ENCODE peak calls at places on chromosomes 12 and 14, in nine cellular contexts. R is spleen, K is HepG2, B is K562, Y is SK-N-SH, X is upper lobe of left lung, H is transverse colon, O is endothelial cell of umbilical vein, Q is H1. G is an unnamed sample. For H3K36me3, the result is how much of the 10 kb centered on the place peaks cover.

GRCh38 chr12:68001486-68002466 is 12.5 kb downstream of the IFNG-AS1 start:
- DNase-seq in R (no peak), K (no peak), B (peak), Y (no peak), X (no peak), H (no peak), O (peak), Q (no peak), G (no peak)

GRCh38 chr12:75974323-75975273 is 57.0 kb downstream of the PHLDA1 start:
- DNase-seq in R (no peak), K (peak), B (no peak), Y (no peak), X (no peak), H (no peak), O (no peak), Q (no peak), G (no peak)

GRCh38 chr12:53201639-53202038 is 5.4 kb downstream of the ITGB7 start:
- DNase-seq in R (no peak), K (no peak), B (no peak), Y (no peak), X (no peak), H (no peak), O (no peak), Q (no peak), G (no peak)

GRCh38 chr14:73953731-73954130 is 3.6 kb downstream of the COQ6 start:
- DNase-seq in R (no peak), K (no peak), B (no peak), Y (no peak), X (no peak), H (no peak), O (no peak), Q (no peak), G (no peak)

GRCh38 chr12:49059063-49059384 is 1.6 kb downstream of the KMT2D start:
- DNase-seq in R (no peak), K (no peak), B (no peak), Y (peak), X (no peak), H (no peak), O (no peak), Q (no peak), G (no peak)

GRCh38 chr12:106044773-106045172 is 94.0 kb downstream of the NUAK1 start:
- DNase-seq in R (no peak), K (no peak), B (no peak), Y (peak), X (no peak), H (no peak), O (no peak), Q (no peak), G (no peak)

GRCh38 chr14:80560800-80561199 is 349.5 kb upstream of the DIO2 start:
- DNase-seq in R (no peak), K (no peak), B (no peak), Y (no peak), X (no peak), H (no peak), O (no peak), Q (no peak), G (no peak)

GRCh38 chr14:80607430-80608200 is 333.9 kb downstream of the CEP128 start:
- DNase-seq in R (no peak), K (no peak), B (no peak), Y (no peak), X (no peak), H (no peak), O (no peak), Q (no peak), G (no peak)

GRCh38 chr12:27524839-27525238 is 833 bp downstream of the PPFIBP1 start:
- DNase-seq in R (no peak), K (no peak), B (no peak), Y (no peak), X (no peak), H (peak), O (peak), Q (no peak), G (peak)

GRCh38 chr12:71155228-71155627 is 2.6 kb downstream of the TSPAN8 start:
- DNase-seq in R (no peak), K (peak), B (no peak), Y (no peak), X (no peak), H (no peak), O (no peak), Q (no peak), G (no peak)

GRCh38 chr12:109753959-109754358 is 40.3 kb downstream of the FAM222A start:
- DNase-seq in R (no peak), K (no peak), B (no peak), Y (peak), X (no peak), H (no peak), O (no peak), Q (peak), G (no peak)

GRCh38 chr12:115956674-115957073 is 320.8 kb downstream of the MED13L start:
- DNase-seq in R (no peak), K (no peak), B (no peak), Y (no peak), X (no peak), H (no peak), O (no peak), Q (no peak), G (no peak)

GRCh38 chr12:42590324-42590934 is 883 bp upstream of the PRICKLE1 start:
- DNase-seq in R (no peak), K (no peak), B (no peak), Y (peak), X (peak), H (peak), O (peak), Q (peak), G (no peak)

GRCh38 chr12:105995986-105996385 is 142.8 kb downstream of the NUAK1 start:
- DNase-seq in R (no peak), K (no peak), B (no peak), Y (no peak), X (no peak), H (no peak), O (no peak), Q (no peak), G (no peak)

GRCh38 chr12:22722081-22722480 is 97.1 kb downstream of the ETNK1 start:
- DNase-seq in R (no peak), K (no peak), B (no peak), Y (no peak), X (no peak), H (no peak), O (no peak), Q (no peak), G (no peak)

GRCh38 chr14:50335389-50335788 is 23.3 kb downstream of the DMAC2L start:
- DNase-seq in R (no peak), K (peak), B (no peak), Y (peak), X (no peak), H (peak), O (peak), Q (no peak), G (peak)

GRCh38 chr14:49497725-49498348 is 88.3 kb downstream of the RPS29 start:
- DNase-seq in R (no peak), K (peak), B (peak), Y (peak), X (no peak), H (no peak), O (peak), Q (no peak), G (peak)

GRCh38 chr12:90262261-90262660 is 553.6 kb upstream of the ATP2B1 start:
- DNase-seq in R (no peak), K (no peak), B (no peak), Y (no peak), X (no peak), H (no peak), O (no peak), Q (no peak), G (no peak)

GRCh38 chr14:88613552-88614010 is 50.7 kb downstream of the ZC3H14 start:
- DNase-seq in R (no peak), K (peak), B (no peak), Y (no peak), X (no peak), H (no peak), O (peak), Q (no peak), G (peak)

GRCh38 chr12:38389581-38389980 is 73.0 kb downstream of the ALG10B start:
- DNase-seq in R (no peak), K (no peak), B (no peak), Y (no peak), X (no peak), H (no peak), O (no peak), Q (no peak), G (no peak)
- TF ChIP-seq POLR2AphosphoS5 in R (no peak), K (no peak), B (no peak), Y (no peak), X (no peak), H (no peak), O (no peak), Q (no peak), G (no peak)

DNA sequence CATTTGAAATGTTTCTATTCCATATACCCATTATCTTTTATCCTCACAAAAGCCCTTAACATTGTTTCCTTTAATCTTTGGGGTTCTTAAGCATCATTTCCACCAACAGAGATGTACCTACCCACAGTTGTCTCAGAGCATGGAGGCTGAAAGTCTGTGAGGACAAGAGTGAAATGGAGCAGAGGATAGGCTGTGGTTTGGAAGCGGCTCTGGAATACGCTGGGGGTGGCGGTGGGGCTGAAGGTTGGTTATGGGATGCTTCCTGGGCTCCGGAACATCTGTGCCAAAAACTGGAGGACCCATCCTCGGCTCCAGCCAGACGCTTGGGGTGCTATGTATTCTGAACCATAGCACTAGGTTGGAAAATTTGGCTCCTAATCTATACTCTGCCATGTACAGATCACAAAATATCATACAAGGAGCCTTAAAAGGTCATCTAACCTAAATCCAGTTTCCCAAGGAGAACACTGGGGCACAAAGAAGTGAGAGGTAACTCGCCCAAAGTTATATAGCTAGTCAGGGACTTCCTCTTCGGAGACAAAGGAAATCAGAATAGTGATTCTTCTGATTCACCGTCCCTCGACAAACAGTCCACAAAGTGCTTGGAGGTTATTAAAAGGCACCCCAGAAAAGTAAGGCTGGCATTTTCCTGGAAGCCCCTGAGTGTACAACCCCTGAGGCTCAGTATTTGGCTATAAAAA is 2.5 kb downstream of the PPP1R3E start:
- DNase-seq in R (no peak), K (no peak), B (no peak), Y (no peak), X (no peak), H (no peak), O (no peak), Q (no peak), G (no peak)
- H3K27ac ChIP-seq in R (peak), K (peak), B (peak), Y (peak), X (peak), H (peak), O (peak), Q (no peak), G (peak)

DNA sequence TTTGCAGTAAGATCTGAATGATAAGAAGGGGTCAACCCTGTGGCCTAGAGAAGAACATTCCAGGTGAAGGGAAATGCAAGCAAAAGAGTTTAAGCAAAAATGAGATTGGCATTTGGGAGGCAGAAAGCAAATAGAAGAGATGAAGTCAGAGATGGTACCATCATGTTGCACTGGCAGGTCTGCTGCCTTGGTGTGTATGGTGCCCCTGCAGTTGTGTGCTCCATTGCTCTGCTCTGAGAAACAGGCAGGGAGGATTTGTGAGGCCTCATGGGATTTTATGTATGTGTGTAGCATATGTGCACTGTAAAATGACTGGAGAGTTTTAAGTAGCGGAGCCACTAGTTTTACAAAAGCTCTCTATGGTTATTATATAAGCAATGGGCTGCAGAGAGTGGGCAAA is 6.6 kb downstream of the LDHB start:
- DNase-seq in R (no peak), K (no peak), B (no peak), Y (no peak), X (no peak), H (no peak), O (no peak), Q (no peak), G (no peak)
- H3K36me3 ChIP-seq in R (half or more), K (under half), B (half or more), Y (half or more), X (under half), H (under half), O (under half), Q (under half), G (under half)

GRCh38 chr14:100286484-100287191 is 19.6 kb downstream of the SLC25A29 start:
- DNase-seq in R (no peak), K (no peak), B (no peak), Y (no peak), X (no peak), H (peak), O (no peak), Q (peak), G (no peak)

GRCh38 chr14:100285913-100286400 is 20.3 kb downstream of the SLC25A29 start:
- DNase-seq in R (no peak), K (no peak), B (no peak), Y (no peak), X (no peak), H (peak), O (no peak), Q (no peak), G (no peak)

GRCh38 chr14:100287202-100287997 is 18.8 kb downstream of the SLC25A29 start:
- DNase-seq in R (no peak), K (no peak), B (no peak), Y (no peak), X (no peak), H (peak), O (no peak), Q (peak), G (no peak)

GRCh38 chr14:100283984-100284881 is 22.0 kb downstream of the SLC25A29 start:
- DNase-seq in R (no peak), K (no peak), B (no peak), Y (peak), X (no peak), H (peak), O (no peak), Q (peak), G (no peak)

DNA sequence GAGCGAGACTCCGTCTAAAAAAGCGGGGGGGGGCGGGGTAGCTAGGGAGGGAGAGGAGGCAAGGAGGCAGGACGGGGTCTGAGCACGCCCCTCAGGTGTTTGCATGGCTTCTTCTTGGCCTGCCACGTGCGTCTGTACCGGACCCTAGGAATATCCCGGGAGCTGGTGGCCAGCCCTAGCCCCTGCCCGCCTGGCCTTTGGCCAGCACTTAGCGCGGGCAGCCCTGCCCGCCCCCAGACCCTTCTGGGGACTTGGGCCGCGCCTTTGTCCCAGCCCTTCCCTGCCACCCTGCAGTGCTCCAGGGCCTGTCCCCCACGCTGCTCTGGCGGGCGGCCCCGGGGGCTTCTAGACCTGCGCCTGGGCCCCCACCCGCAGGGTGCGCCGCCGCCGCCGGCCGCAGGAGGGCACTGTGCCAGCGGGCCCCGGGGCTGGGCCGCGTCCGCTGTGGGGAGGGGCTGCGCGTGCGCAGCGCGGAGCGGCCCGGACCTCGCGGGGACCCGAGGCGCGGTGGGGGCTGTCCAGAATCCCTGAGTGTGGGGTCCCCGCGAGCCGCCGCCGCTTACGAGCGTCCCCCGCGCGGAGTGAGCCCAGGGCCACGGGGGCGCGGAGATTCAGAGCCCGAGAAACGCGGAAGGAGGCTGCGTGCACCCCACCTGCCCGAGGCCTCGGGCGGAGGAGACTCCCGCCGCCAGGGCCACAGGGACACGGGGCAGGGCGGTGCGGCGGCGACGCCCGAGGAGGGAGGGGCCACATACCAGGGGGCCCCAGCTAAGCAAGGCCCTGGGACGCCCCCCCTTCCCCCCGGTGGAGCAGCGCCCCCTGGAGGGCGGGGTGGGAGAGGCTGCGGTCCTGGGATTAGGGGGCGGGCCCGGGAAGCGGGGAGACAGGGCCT is 21.0 kb downstream of the SLC25A29 start:
- DNase-seq in R (peak), K (peak), B (peak), Y (peak), X (peak), H (peak), O (peak), Q (peak), G (peak)
- TF ChIP-seq POLR2AphosphoS5 in R (peak), K (peak), B (no peak), Y (peak), X (no peak), H (peak), O (peak), Q (no peak), G (no peak)

DNA sequence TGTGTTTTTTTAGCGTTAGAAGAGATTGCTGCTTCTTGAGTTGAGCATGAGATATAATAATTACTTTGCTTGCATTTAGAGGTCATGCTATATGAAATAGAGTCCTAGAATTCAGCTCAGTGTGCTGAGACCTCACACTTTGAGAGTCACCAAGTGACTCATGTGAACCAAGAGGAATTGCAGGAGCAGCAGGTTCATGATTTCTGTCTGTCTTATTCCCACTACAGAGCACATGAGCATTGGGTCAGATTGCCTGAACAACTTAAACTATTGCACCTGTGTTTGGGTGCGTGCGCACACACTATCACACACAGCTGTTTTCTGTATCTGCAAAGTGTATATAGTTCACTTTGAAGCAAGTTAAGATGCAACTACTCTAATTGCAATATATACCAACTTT is 109.3 kb downstream of the FGD4 start:
- DNase-seq in R (no peak), K (no peak), B (no peak), Y (no peak), X (no peak), H (no peak), O (no peak), Q (no peak), G (no peak)
- H3K27ac ChIP-seq in R (no peak), K (no peak), B (no peak), Y (no peak), X (no peak), H (no peak), O (no peak), Q (no peak), G (no peak)

DNA sequence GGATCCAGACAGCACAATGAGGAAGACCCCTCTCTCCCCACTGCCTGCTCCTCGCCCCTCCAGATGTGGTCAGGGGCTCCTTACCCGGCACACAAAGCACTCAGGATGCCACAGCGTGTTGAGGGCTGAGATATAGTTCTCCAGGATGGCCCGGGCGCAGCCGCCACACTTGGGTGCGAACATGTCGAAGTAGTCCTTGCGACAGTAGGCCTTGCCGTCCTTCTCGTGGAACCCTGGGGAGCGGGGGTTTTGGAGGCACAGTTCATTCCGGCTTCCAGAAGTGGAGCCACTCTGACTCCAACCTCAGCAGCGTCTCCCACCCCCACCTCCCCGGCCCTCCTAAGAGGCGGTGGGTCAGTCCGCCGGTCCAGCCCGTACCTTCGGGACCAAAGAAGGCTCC is 12.8 kb upstream of the RPLP0 start:
- DNase-seq in R (no peak), K (no peak), B (no peak), Y (peak), X (peak), H (no peak), O (no peak), Q (no peak), G (no peak)
- H3K36me3 ChIP-seq in R (half or more), K (under half), B (half or more), Y (half or more), X (half or more), H (under half), O (under half), Q (under half), G (under half)

DNA sequence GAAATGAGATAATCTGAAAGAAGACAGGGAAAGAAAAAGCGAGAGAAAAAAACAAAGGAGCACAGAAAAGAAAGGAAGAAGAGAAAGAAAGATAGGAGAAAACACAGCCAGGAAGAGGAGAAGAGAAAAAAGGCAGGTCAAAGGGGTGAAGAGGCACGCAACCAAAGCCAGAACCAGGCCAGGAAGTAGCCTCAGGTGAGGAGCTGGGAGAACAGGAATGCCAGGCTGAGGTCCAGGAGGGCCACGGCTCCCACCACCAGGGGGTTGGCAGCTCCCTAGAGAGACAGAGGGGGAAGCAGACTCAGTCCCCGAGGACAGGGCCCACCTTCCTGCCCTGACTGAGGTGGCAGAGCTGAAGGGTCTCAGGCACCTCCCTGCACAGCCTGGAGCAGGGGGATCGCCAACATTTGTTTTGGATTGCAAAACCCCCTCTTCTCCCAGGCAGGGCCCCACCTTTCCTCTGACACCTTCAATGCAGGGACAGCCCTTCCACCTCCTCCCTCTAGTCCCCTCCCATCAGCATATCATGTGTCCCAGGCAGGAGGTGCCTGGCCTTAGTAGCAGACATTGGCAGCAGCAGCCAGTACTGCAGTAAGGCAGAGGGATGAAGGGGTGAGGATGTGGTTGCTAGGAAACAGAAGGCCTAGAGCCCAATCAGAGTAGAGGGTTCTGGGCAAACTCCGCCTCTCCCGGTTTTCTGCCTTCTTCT is 2.0 kb upstream of the AP1G2 start:
- DNase-seq in R (no peak), K (peak), B (no peak), Y (peak), X (no peak), H (no peak), O (no peak), Q (no peak), G (no peak)
- TF ChIP-seq POLR2AphosphoS5 in R (no peak), K (no peak), B (no peak), Y (no peak), X (no peak), H (no peak), O (no peak), Q (no peak), G (peak)

G was measured in prostate gland.